ENCODE peak calls at places on chromosomes 2 and 18, in four cellular contexts. T is NB4, D is neural crest cell, K is GM06990. Y is an unnamed sample.

GRCh38 chr2:3377279-3377611 is 373 bp downstream of the EIPR1 start:
- DNase-seq in T (peak), D (no peak), K (no peak), Y (peak)

GRCh38 chr2:68741805-68742306 is 7.2 kb downstream of the ARHGAP25 start:
- DNase-seq in T (peak), D (no peak), K (no peak), Y (no peak)

GRCh38 chr18:79361766-79362522 is 33.8 kb upstream of the NFATC1 start:
- DNase-seq in T (no peak), D (no peak), K (no peak), Y (no peak)

GRCh38 chr2:113282747-113283533 is 4.2 kb upstream of the PAX8 start:
- DNase-seq in T (peak), D (no peak), K (no peak), Y (no peak)

GRCh38 chr2:14401838-14402237 is 230.7 kb upstream of the LRATD1 start:
- DNase-seq in T (no peak), D (no peak), K (no peak), Y (no peak)

GRCh38 chr2:230868151-230868946 is 3.6 kb downstream of the ITM2C start:
- DNase-seq in T (no peak), D (no peak), K (no peak), Y (no peak)

GRCh38 chr2:120760446-120761135 is 24.9 kb downstream of the GLI2 start:
- DNase-seq in T (no peak), D (no peak), K (no peak), Y (no peak)

GRCh38 chr2:218043701-218044109 is 25.3 kb upstream of the RUFY4 start:
- DNase-seq in T (no peak), D (no peak), K (no peak), Y (no peak)

GRCh38 chr2:88828397-88829137 is 137.1 kb downstream of the RPIA start:
- DNase-seq in T (no peak), D (no peak), K (no peak), Y (no peak)

GRCh38 chr2:77458216-77458615 is 64.0 kb downstream of the LRRTM4 start:
- DNase-seq in T (no peak), D (no peak), K (no peak), Y (no peak)

GRCh38 chr18:35042389-35043066 is 1.3 kb downstream of the MAPRE2 start:
- DNase-seq in T (no peak), D (no peak), K (peak), Y (no peak)

GRCh38 chr2:201883970-201884369 is 77.6 kb downstream of the CDK15 start:
- DNase-seq in T (no peak), D (no peak), K (no peak), Y (no peak)

GRCh38 chr2:220940646-220941045 is 631.5 kb downstream of the EPHA4 start:
- DNase-seq in T (no peak), D (no peak), K (no peak), Y (no peak)

GRCh38 chr2:98160574-98160973 is 73.6 kb downstream of the VWA3B start:
- DNase-seq in T (no peak), D (no peak), K (no peak), Y (no peak)

GRCh38 chr18:21444465-21445023 is 156.0 kb downstream of the ESCO1 start:
- DNase-seq in T (peak), D (peak), K (no peak), Y (peak)

GRCh38 chr2:237092920-237093781 is 7.5 kb downstream of the COPS8 start:
- DNase-seq in T (no peak), D (no peak), K (no peak), Y (no peak)

GRCh38 chr2:111652038-111652437 is 232.0 kb downstream of the ANAPC1 start:
- DNase-seq in T (no peak), D (no peak), K (no peak), Y (no peak)

GRCh38 chr18:75208055-75208835 is 694 bp downstream of the PTGR3 start:
- DNase-seq in T (peak), D (peak), K (peak), Y (peak)

GRCh38 chr18:23671564-23671963 is 8.9 kb upstream of the ANKRD29 start:
- DNase-seq in T (peak), D (no peak), K (no peak), Y (no peak)

GRCh38 chr2:33287611-33288010 is 188.8 kb upstream of the RASGRP3 start:
- DNase-seq in T (no peak), D (no peak), K (no peak), Y (no peak)

GRCh38 chr2:179592167-179592936 is 269.1 kb downstream of the ZNF385B start:
- DNase-seq in T (no peak), D (no peak), K (no peak), Y (no peak)

GRCh38 chr2:18976112-18976961 is 382.1 kb downstream of the OSR1 start:
- DNase-seq in T (peak), D (no peak), K (peak), Y (no peak)

GRCh38 chr2:67046568-67046967 is 350.6 kb upstream of the ETAA1 start:
- DNase-seq in T (no peak), D (no peak), K (no peak), Y (no peak)

GRCh38 chr2:67043781-67044478 is 353.2 kb upstream of the ETAA1 start:
- DNase-seq in T (no peak), D (no peak), K (no peak), Y (no peak)

GRCh38 chr2:67050621-67051020 is 346.5 kb upstream of the ETAA1 start:
- DNase-seq in T (no peak), D (no peak), K (no peak), Y (no peak)

DNA sequence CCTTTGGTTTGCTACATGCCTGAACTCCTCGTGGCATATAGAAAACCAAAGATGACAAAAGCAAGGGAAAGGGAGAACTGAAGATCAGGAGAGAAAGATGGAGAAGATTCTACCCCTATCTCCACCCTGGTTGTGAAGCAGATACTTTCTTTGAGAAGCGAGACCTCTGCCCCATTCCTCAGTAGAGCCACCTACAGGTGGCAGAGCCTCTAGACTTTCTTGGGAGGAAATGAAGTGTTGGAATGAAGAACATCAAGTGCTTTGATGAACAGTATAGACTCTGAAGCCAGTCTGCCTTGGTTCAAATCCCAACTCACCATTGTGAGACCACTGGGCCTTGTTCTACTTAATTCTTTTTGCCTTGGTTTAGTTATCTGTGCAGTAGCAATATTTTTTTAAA is 348.8 kb upstream of the ETAA1 start:
- DNase-seq in T (peak), D (no peak), K (no peak), Y (no peak)
- TF ChIP-seq CTCF in T (peak), D (no peak), K (peak), Y (no peak)

DNA sequence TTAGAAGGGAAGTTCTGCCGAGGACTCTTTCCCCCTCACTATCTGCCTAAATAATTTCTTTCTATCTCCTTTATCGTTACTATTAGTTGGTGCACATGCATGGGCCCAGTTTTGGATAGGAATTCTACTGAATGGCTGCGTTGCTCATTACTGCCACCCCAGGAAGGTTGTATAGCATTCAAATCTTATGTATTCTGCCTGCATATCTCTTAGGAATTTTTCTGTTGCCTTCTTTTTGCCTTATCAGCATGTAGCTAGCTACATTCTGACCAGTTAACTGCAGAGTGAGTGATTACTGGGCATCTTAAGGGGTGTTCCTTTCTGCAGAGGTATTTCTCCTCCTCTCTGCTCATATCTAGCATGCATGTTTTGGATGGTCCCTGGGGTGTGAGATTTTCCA is 239.6 kb downstream of the TDRD15 start:
- DNase-seq in T (no peak), D (no peak), K (no peak), Y (no peak)
- TF ChIP-seq CTCF in T (peak), D (no peak), K (peak), Y (no peak)

GRCh38 chr2:42074661-42075060 is 26.8 kb downstream of the PKDCC start:
- DNase-seq in T (no peak), D (no peak), K (no peak), Y (no peak)
- TF ChIP-seq CTCF in T (peak), D (no peak), K (peak), Y (no peak)

DNA sequence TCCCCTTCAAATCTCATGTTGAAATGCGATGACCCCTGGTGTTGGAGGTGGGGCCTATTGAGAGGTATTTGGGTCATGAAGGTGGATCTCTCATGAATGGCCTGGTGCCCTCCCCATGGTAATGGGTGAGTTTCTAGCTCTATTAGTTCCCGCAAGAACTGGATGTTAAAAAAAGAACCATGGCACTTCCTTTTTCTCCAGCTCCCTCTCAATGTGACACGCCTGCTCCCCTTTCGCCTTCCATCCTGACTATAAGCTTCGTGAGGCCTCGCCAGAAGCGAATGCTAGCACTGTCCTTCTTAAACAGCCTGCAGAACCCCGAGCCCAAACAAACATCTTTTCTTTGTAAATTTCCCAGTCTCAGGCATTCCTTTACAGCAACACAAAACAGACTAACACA is 303.2 kb upstream of the REV1 start:
- DNase-seq in T (no peak), D (no peak), K (no peak), Y (no peak)
- TF ChIP-seq CTCF in T (no peak), D (no peak), K (no peak), Y (no peak)

GRCh38 chr2:235762832-235763598 is 269.2 kb downstream of the AGAP1 start:
- DNase-seq in T (no peak), D (no peak), K (no peak), Y (no peak)
- TF ChIP-seq CTCF in T (no peak), D (peak), K (no peak), Y (no peak)

GRCh38 chr2:240064898-240065297 is 11.6 kb upstream of the OR6B3 start:
- DNase-seq in T (no peak), D (no peak), K (no peak), Y (no peak)
- TF ChIP-seq CTCF in T (no peak), D (no peak), K (no peak), Y (no peak)

DNA sequence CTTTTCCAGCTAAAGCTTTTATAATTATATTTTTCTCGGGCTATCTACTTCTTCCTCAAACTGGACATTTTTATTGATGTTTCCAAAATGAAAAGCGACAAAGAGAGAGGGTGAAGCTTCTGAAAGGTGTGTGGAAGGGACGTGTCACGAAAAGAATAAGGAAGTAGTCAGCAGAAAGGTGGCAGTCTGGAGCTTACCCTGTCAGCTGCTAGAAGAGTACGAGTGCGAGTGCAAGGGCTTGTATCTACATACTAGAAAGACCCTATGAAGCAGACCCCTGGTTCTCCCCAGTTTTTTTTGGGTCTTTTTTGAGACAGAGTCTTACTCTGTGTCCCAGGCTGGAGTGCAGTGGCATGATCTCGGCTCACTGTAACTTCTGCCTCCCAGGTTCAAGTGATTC is 14.6 kb downstream of the FHL2 start:
- DNase-seq in T (no peak), D (no peak), K (no peak), Y (no peak)
- TF ChIP-seq CTCF in T (no peak), D (no peak), K (peak), Y (no peak)